ENCODE peak calls at places on chromosomes 16 and 17, in seven cellular contexts. E, P, G, A, Q, I and C are unnamed samples. For H3K4me1, the result is how much of the 10 kb centered on the place peaks cover.

GRCh38 chr17:37490638-37491614 is 1.2 kb downstream of the DUSP14 start:
- DNase-seq in E (peak), I (peak), P (no peak), A (peak), Q (peak), G (peak), C (no peak)

GRCh38 chr16:11674818-11675560 is 6.7 kb downstream of the SNN start:
- DNase-seq in P (no peak), Q (peak), G (no peak), A (no peak), E (no peak), I (no peak), C (peak)

GRCh38 chr17:73485130-73485529 is 159.1 kb downstream of the SDK2 start:
- DNase-seq in P (no peak), Q (no peak), E (no peak), G (no peak), A (no peak), I (no peak), C (no peak)

GRCh38 chr17:52938623-52939230 is 780.2 kb upstream of the CA10 start:
- DNase-seq in P (no peak), A (no peak), E (no peak), Q (no peak), G (no peak), I (no peak), C (no peak)

GRCh38 chr16:11585460-11586374 is 1.0 kb downstream of the LITAF start:
- DNase-seq in E (no peak), P (peak), A (no peak), Q (no peak), G (peak), I (peak), C (peak)

GRCh38 chr16:5502467-5502869 is 404.9 kb upstream of the EEF2KMT start:
- DNase-seq in I (no peak), G (no peak), Q (no peak), P (no peak), E (peak), A (no peak), C (no peak)

GRCh38 chr17:39663688-39664580 is 1.2 kb upstream of the TCAP start:
- DNase-seq in G (peak), Q (no peak), E (no peak), P (no peak), A (no peak), I (no peak), C (peak)

GRCh38 chr17:80142929-80143328 is 4.0 kb downstream of the EIF4A3 start:
- DNase-seq in Q (no peak), E (no peak), P (no peak), G (no peak), I (no peak), A (no peak), C (no peak)

GRCh38 chr17:4233668-4234258 is 30.0 kb downstream of the ANKFY1 start:
- DNase-seq in Q (peak), P (no peak), I (no peak), A (no peak), E (no peak), G (peak), C (no peak)

GRCh38 chr17:8162232-8162996 is at the start of gene VAMP2:
- DNase-seq in P (peak), E (peak), G (peak), I (peak), A (peak), Q (peak), C (peak)

GRCh38 chr16:81324808-81325207 is 10.0 kb downstream of the GAN start:
- DNase-seq in I (no peak), Q (no peak), G (no peak), P (no peak), A (no peak), E (no peak), C (no peak)

DNA sequence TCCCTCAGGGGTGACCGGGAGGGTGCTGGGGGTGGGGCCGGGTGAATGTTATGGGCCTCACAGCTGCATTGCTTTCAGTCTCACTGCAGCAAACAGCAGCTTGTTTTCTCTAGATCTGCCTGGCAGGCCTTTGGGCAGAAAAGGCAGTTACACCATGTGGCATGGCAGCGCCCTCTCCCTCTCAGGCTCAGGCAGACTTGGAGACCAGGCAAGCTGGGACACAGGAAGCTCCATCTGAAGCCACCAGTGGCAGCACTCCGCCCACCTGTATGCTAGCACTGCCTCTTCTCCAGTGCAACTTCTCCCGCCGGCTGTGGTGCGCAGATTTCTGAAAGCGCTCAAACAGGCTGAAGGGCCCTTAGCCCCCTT is 66.4 kb downstream of the MPRIP start:
- DNase-seq in I (no peak), A (no peak), E (no peak), Q (no peak), G (peak), P (no peak), C (peak)
- TF ChIP-seq CTCF in I (no peak), A (no peak), E (no peak), Q (no peak), G (no peak), P (no peak), C (no peak)

GRCh38 chr17:82858376-82859126 is 18.7 kb upstream of the ZNF750 start:
- DNase-seq in E (no peak), Q (no peak), P (no peak), G (no peak), I (no peak), A (no peak), C (peak)
- H3K4me3 ChIP-seq in E (no peak), Q (no peak), P (no peak), G (no peak), I (no peak), A (no peak), C (no peak)

DNA sequence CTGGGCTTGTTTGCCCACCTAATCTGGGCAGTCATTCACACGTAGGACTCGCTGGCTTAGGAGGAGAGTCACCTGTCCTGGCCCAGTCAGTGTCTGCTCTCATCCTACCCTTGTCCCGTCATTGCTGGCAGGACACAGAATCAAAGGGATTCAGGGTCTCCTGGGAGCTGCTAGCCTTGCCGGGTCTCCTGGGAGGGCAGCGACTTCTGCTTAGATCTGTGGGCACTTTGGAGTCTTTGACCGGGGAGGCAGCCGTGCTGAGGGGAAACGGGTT is 12.6 kb downstream of the RAI1 start:
- DNase-seq in G (no peak), P (no peak), I (no peak), A (no peak), E (no peak), Q (no peak), C (no peak)
- H3K4me1 ChIP-seq in G (under half), P (half or more), I (half or more), A (half or more), E (under half), Q (under half), C (half or more)

GRCh38 chr17:44071772-44072171 is 1.2 kb downstream of the G6PC3 start:
- DNase-seq in E (no peak), P (peak), A (no peak), Q (no peak), I (peak), G (no peak), C (peak)

GRCh38 chr17:44075598-44076293 is 5.2 kb downstream of the G6PC3 start:
- DNase-seq in I (no peak), P (peak), G (no peak), E (no peak), A (no peak), Q (no peak), C (peak)

GRCh38 chr17:44074911-44075285 is 4.4 kb downstream of the G6PC3 start:
- DNase-seq in E (no peak), I (no peak), A (no peak), G (no peak), P (peak), Q (no peak), C (peak)

GRCh38 chr17:44076716-44077594 is 6.4 kb downstream of the G6PC3 start:
- DNase-seq in I (no peak), A (no peak), G (no peak), E (no peak), Q (no peak), P (peak), C (peak)

GRCh38 chr17:44074231-44074910 is 3.8 kb downstream of the G6PC3 start:
- DNase-seq in Q (no peak), P (peak), A (no peak), I (no peak), G (no peak), E (no peak), C (peak)
- TF ChIP-seq CTCF in Q (no peak), P (no peak), A (no peak), I (no peak), G (no peak), E (no peak), C (no peak)

GRCh38 chr16:75114179-75114945 is 2.2 kb downstream of the LDHD start:
- DNase-seq in E (no peak), G (no peak), P (no peak), Q (no peak), A (no peak), I (no peak), C (peak)

GRCh38 chr16:75118943-75119539 is 2.5 kb upstream of the LDHD start:
- DNase-seq in Q (no peak), A (no peak), P (no peak), G (no peak), I (no peak), E (no peak), C (no peak)

GRCh38 chr16:75116081-75116910 is at the start of gene LDHD:
- DNase-seq in I (peak), G (peak), A (peak), Q (peak), E (peak), P (peak), C (peak)

GRCh38 chr16:75114946-75115825 is 1.4 kb downstream of the LDHD start:
- DNase-seq in P (no peak), I (no peak), A (no peak), E (no peak), Q (no peak), G (no peak), C (no peak)

DNA sequence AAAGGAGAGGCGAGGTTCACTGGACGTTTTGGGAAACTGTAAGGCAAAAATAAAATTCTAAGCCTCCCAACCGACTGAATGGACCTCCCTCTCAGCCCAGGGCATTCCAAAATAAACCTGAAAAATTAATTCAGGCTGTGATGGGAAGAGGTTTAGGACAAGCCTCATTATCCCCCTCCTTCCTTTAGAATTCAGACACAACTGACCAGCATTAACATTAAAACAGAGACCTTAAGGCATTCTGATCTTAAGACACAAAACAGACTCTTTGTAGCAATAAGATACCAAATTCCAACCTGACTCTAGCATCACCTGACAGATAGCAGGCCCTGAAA is 298 bp upstream of the LDHD start:
- DNase-seq in P (no peak), A (no peak), I (no peak), E (no peak), G (no peak), Q (no peak), C (no peak)
- H3K4me3 ChIP-seq in P (peak), A (peak), I (no peak), E (no peak), G (no peak), Q (peak), C (peak)

GRCh38 chr16:6667393-6667792 is 665.3 kb upstream of the RBFOX1 start:
- DNase-seq in Q (no peak), I (no peak), E (no peak), A (no peak), G (no peak), P (no peak), C (no peak)

GRCh38 chr16:6665126-6665525 is 667.5 kb upstream of the RBFOX1 start:
- DNase-seq in Q (no peak), E (no peak), A (no peak), P (no peak), I (no peak), G (no peak), C (no peak)

GRCh38 chr16:6663668-6664067 is 669.0 kb upstream of the RBFOX1 start:
- DNase-seq in Q (no peak), E (no peak), G (no peak), P (no peak), I (no peak), A (no peak), C (no peak)
- H3K4me1 ChIP-seq in Q (under half), E (under half), G (under half), P (under half), I (under half), A (under half), C (under half)

DNA sequence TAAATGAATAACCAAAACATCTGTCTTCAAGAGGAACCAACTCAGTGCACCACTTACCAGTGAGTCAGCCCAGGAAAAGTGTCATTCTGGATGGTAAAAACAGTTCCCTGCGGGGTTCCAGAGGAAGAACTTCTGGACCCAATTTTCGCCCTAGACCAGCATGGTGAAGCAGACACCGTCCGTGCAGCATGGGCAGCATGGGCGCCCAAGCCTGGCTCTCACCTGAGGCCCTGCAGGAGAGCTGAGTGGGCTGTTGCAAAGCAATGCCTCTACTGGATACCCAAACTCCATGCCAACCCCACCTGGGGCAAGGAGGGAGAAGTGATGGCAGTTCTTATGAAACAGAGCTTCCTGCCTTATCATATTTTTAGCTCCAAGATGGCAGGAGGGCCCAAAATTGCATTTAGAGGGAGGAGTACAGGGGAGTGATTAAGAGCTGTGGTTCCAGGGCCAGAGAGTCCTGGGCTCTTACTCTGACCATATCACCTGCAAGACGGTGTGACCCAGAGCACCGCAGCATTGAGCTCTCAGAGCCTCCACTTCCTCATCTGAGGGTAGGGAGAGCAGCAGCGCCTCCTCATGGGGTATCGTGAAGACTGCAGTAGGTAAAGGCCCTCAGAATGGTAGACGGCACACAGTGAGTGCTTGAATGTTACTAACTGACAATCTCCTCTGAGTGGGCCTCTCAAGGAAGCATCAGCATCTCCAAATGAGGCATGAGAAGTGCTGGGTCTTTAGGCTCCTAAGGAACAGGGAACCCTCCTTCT is 16.6 kb upstream of the INPP5K start:
- DNase-seq in E (peak), A (no peak), Q (no peak), P (no peak), G (no peak), I (no peak), C (no peak)
- TF ChIP-seq CTCF in E (peak), A (peak), Q (no peak), P (peak), G (no peak), I (peak), C (no peak)

GRCh38 chr17:12667299-12667958 is 1.7 kb downstream of the MYOCD start:
- DNase-seq in G (no peak), I (no peak), A (no peak), P (no peak), Q (peak), E (peak), C (no peak)

GRCh38 chr17:12666718-12667117 is 1.0 kb downstream of the MYOCD start:
- DNase-seq in Q (no peak), I (no peak), P (no peak), A (no peak), G (no peak), E (no peak), C (no peak)

GRCh38 chr17:12664252-12664651 is 1.4 kb upstream of the MYOCD start:
- DNase-seq in G (no peak), E (no peak), I (no peak), Q (no peak), P (no peak), A (no peak), C (no peak)

GRCh38 chr17:12665263-12666210 is at the start of gene MYOCD:
- DNase-seq in Q (peak), G (peak), P (peak), E (peak), A (peak), I (no peak), C (peak)

DNA sequence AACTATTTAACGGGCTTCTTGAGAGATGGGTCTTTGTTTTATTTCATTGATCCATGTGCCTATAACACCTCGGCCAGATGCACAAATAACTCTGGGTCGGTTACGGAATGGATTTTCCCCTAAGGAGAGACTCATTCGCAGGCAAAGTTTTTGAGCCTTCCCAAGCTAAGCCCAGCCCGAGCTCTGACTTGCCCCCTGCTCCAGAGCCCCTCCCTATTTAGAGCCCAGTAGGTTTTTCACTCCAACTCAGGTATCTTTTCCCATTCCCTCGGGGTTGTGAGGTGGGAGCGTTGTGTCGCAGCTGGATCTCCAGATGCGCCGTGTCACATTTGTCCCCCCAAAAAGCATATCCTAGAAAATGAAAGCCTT is 812 bp upstream of the MYOCD start:
- DNase-seq in A (no peak), G (no peak), P (no peak), Q (no peak), I (no peak), E (no peak), C (no peak)
- H3K4me3 ChIP-seq in A (peak), G (peak), P (peak), Q (peak), I (no peak), E (peak), C (peak)

DNA sequence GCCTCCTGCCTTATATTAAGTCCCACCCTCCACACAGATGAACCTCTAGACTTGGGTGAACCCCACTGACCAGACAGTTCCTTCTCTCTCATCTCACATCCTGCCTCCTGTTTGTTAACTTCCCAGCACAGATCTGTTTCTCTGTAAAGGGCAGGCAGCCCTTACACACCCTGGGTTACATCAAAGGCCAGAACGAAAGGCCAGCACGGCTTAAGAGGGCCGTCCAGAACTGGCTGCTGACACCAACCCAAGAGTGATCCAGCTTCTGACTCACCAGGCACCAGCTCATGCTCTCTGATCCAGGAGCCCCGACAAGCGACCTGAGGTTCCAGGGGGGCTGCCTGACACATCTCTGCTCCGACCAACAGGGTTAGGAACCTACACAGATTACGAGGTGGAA is 86.9 kb downstream of the MRM3 start:
- DNase-seq in A (peak), I (no peak), P (peak), Q (peak), E (no peak), G (peak), C (peak)
- H3K4me1 ChIP-seq in A (under half), I (under half), P (under half), Q (under half), E (under half), G (under half), C (under half)

DNA sequence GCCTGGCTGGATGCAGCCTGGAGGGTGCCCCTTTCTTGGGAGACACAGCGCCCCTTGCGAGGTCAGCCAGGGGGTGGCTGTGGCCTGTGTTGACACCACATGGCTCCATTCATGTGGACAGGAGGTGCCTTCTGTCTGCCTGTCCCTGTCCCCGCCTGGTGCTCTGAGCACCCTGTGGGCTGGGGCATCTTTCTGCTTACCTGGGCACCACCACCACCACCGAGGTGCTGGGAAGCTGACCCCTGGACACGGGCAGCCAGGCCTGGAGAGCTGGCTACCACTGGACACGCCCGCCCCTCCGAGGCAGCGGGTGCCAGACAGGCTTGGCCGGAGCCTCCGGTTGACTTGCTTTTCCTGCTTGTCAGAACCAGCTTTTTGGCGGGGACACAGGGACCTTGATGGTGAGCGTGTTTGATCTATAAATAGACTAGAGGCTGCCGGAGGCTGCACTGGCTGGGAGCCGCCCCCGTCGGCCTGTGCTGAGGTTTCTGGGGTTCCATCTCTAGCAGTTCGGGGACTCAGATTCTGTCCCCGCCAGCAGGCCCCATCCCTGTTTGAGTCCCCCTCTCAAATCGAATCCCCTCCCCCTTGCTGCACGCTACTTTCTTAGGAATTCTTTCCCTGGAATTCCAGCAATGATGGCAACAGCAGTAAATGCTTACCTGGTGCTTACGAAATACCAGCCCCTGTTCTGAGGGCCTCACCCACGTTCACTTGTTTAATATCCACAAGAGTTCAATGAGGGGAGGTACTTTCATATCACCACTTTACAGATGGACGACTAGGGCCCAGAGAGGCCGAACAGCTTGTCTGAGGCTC is 121.1 kb upstream of the GSE1 start:
- DNase-seq in P (peak), A (peak), I (peak), G (peak), Q (peak), E (peak), C (peak)
- TF ChIP-seq CTCF in P (no peak), A (no peak), I (no peak), G (no peak), Q (no peak), E (no peak), C (no peak)